ENCODE peak calls at places on chromosomes 12 and 14, in four cellular contexts. D, H, X and P are unnamed samples.

GRCh38 chr12:104501641-104502040 is 44.9 kb downstream of the CHST11 start:
- DNase-seq in H (no peak), X (no peak), D (no peak), P (no peak)

GRCh38 chr12:16605666-16606116 is 271 bp downstream of the LMO3 start:
- DNase-seq in H (no peak), X (peak; percentile 33), D (no peak), P (no peak)

GRCh38 chr12:81811778-81812125 is 52.6 kb upstream of the PPFIA2 start:
- DNase-seq in X (no peak), H (no peak), D (no peak), P (no peak)

GRCh38 chr12:45703942-45704341 is 25.6 kb upstream of the ARID2 start:
- DNase-seq in D (no peak), H (no peak), X (no peak), P (no peak)

GRCh38 chr12:122382919-122383350 is 39.5 kb downstream of the CLIP1 start:
- DNase-seq in H (no peak), D (no peak), X (no peak), P (no peak)

GRCh38 chr12:66740257-66740656 is 61.4 kb upstream of the GRIP1 start:
- DNase-seq in X (no peak), H (no peak), D (no peak), P (no peak)

GRCh38 chr12:105933671-105934665 is 204.8 kb downstream of the NUAK1 start:
- DNase-seq in H (no peak), X (peak; percentile 60), D (no peak), P (no peak)

GRCh38 chr12:69027411-69027811 is 94.4 kb upstream of the CPM start:
- DNase-seq in D (no peak), X (no peak), H (no peak), P (no peak)

GRCh38 chr14:57122129-57122528 is 146.6 kb downstream of the EXOC5 start:
- DNase-seq in X (no peak), D (no peak), H (no peak), P (no peak)

GRCh38 chr12:85468356-85469157 is 188.5 kb downstream of the ALX1 start:
- DNase-seq in X (peak; percentile 27), H (no peak), D (peak; percentile 55), P (no peak)

GRCh38 chr14:31229638-31230229 is 22.1 kb upstream of the HECTD1 start:
- DNase-seq in D (peak; percentile 93), H (no peak), X (peak; percentile 34), P (no peak)

GRCh38 chr14:24802236-24802635 is 168.2 kb upstream of the GZMB start:
- DNase-seq in H (no peak), D (no peak), X (no peak), P (no peak)

GRCh38 chr12:47812797-47813490 is 6.8 kb downstream of the HDAC7 start:
- DNase-seq in H (peak; percentile 82), D (peak; percentile 34), X (peak; percentile 65), P (peak; percentile 83)

GRCh38 chr12:48567731-48568130 is 2.1 kb downstream of the LALBA start:
- DNase-seq in X (no peak), D (no peak), H (no peak), P (no peak)

GRCh38 chr12:49881400-49882247 is 22.1 kb downstream of the FAIM2 start:
- DNase-seq in H (no peak), D (no peak), X (no peak), P (no peak)

GRCh38 chr14:32073537-32074189 is 3.4 kb upstream of the ARHGAP5 start:
- DNase-seq in H (no peak), D (peak; percentile 77), X (peak; percentile 36), P (no peak)

GRCh38 chr14:89197623-89198022 is 219.4 kb downstream of the FOXN3 start:
- DNase-seq in X (no peak), H (no peak), D (no peak), P (no peak)

GRCh38 chr14:46197856-46198255 is 453.7 kb downstream of the RPL10L start:
- DNase-seq in X (no peak), H (no peak), D (no peak), P (no peak)

GRCh38 chr12:29043069-29043468 is 106.0 kb upstream of the FAR2 start:
- DNase-seq in X (no peak), D (no peak), H (no peak), P (no peak)

GRCh38 chr14:88962356-88962755 is 137.9 kb downstream of the TTC8 start:
- DNase-seq in D (no peak), X (no peak), H (no peak), P (no peak)

GRCh38 chr14:91898256-91898843 is 31.0 kb upstream of the TC2N start:
- DNase-seq in H (no peak), X (no peak), D (no peak), P (no peak)

GRCh38 chr12:47949441-47950341 is 13.7 kb upstream of the TMEM106C start:
- DNase-seq in H (peak; percentile 45), D (peak; percentile 94), X (peak; percentile 44), P (no peak)

GRCh38 chr12:16399110-16399509 is 51.7 kb downstream of the MGST1 start:
- DNase-seq in H (no peak), D (no peak), X (no peak), P (no peak)

GRCh38 chr14:89466460-89466859 is 49.4 kb upstream of the FOXN3 start:
- DNase-seq in D (no peak), H (peak; percentile 68), X (no peak), P (no peak)

GRCh38 chr12:69966839-69967238 is 141.8 kb downstream of the MYRFL start:
- DNase-seq in X (no peak), D (no peak), H (no peak), P (no peak)

GRCh38 chr14:50520947-50521815 is 11.2 kb downstream of the MAP4K5 start:
- DNase-seq in D (no peak), X (peak; percentile 45), H (peak; percentile 38), P (no peak)

GRCh38 chr14:102733326-102733725 is 43.9 kb upstream of the TRAF3 start:
- DNase-seq in D (no peak), H (no peak), X (no peak), P (no peak)

GRCh38 chr12:12881495-12881894 is 9.9 kb upstream of the GPRC5A start:
- DNase-seq in H (no peak), X (no peak), D (peak; percentile 59), P (no peak)

GRCh38 chr12:40106655-40107054 is 774 bp upstream of the SLC2A13 start:
- DNase-seq in X (no peak), H (no peak), D (no peak), P (no peak)

GRCh38 chr12:24709201-24709600 is 239.7 kb downstream of the BCAT1 start:
- DNase-seq in H (no peak), X (no peak), D (no peak), P (no peak)

GRCh38 chr14:78698991-78699390 is 528.8 kb downstream of the NRXN3 start:
- DNase-seq in H (no peak), X (no peak), D (no peak), P (no peak)

GRCh38 chr14:78704965-78705364 is 534.8 kb downstream of the NRXN3 start:
- DNase-seq in D (no peak), X (no peak), H (no peak), P (no peak)

GRCh38 chr14:78697341-78697740 is 527.2 kb downstream of the NRXN3 start:
- DNase-seq in D (peak; percentile 14), H (no peak), X (no peak), P (no peak)

GRCh38 chr14:78701246-78701645 is 531.1 kb downstream of the NRXN3 start:
- DNase-seq in D (no peak), H (no peak), X (no peak), P (no peak)

GRCh38 chr14:78700236-78700635 is 530.1 kb downstream of the NRXN3 start:
- DNase-seq in H (no peak), X (no peak), D (no peak), P (no peak)
- TF ChIP-seq CTCF in H (no peak), X (no peak), D (no peak), P (no peak)

GRCh38 chr12:102052192-102053061 is 9.4 kb downstream of the WASHC3 start:
- DNase-seq in D (no peak), X (no peak), H (no peak), P (no peak)
- TF ChIP-seq CTCF in D (no peak), X (no peak), H (no peak), P (no peak)

GRCh38 chr12:79162948-79163347 is 298.4 kb downstream of the SYT1 start:
- DNase-seq in H (no peak), X (no peak), D (peak; percentile 2), P (no peak)
- TF ChIP-seq CTCF in H (no peak), X (no peak), D (no peak), P (no peak)

GRCh38 chr12:120404271-120404670 is 33.6 kb upstream of the COX6A1 start:
- DNase-seq in X (no peak), H (no peak), D (no peak), P (no peak)
- TF ChIP-seq CTCF in X (no peak), H (no peak), D (no peak), P (no peak)

GRCh38 chr12:113889076-113889475 is 77.0 kb downstream of the RBM19 start:
- DNase-seq in X (no peak), H (no peak), D (no peak), P (no peak)
- TF ChIP-seq CTCF in X (no peak), H (no peak), D (peak; percentile 6), P (no peak)

GRCh38 chr12:120522568-120522967 is 6.4 kb downstream of the COQ5 start:
- DNase-seq in D (no peak), X (no peak), H (no peak), P (no peak)
- TF ChIP-seq CTCF in D (no peak), X (no peak), H (no peak), P (no peak)

GRCh38 chr14:67857778-67858350 is 38.3 kb downstream of the RAD51B start:
- DNase-seq in D (no peak), X (no peak), H (no peak), P (no peak)
- TF ChIP-seq CTCF in D (no peak), X (no peak), H (no peak), P (no peak)

GRCh38 chr14:61609143-61609851 is 86.0 kb upstream of the HIF1A start:
- DNase-seq in X (peak; percentile 40), H (no peak), D (no peak), P (no peak)
- TF ChIP-seq CTCF in X (no peak), H (no peak), D (no peak), P (no peak)